ENCODE peak calls at places on chromosomes 4 and X, in ten cellular contexts. F is NT2/D1; R is cardiac fibroblast; O is naive thymus-derived CD4-positive, alpha-beta T cell; S is lower lobe of right lung; G is fibroblast of lung; J is thoracic aorta; N is epithelial cell of esophagus; Y is Peyer's patch; E is dorsolateral prefrontal cortex. Q is an unnamed sample.
A peak's percentile ranks its signal among the peaks of the same experiment; 100 is the strongest.

GRCh38 chr4:120763650-120764049 is 158.9 kb downstream of the PRDM5 start:
- DNase-seq in G (no peak), N (no peak), R (no peak), F (no peak), O (no peak), J (no peak), S (no peak), E (no peak), Y (no peak), Q (no peak)

GRCh38 chrX:20514358-20514757 is 247.6 kb upstream of the RPS6KA3 start:
- DNase-seq in O (no peak), R (peak; percentile 80), F (no peak), S (no peak), J (peak; percentile 2), G (peak; percentile 67), Y (no peak), E (no peak), N (peak; percentile 69), Q (peak; percentile 68)

GRCh38 chr4:100391913-100392312 is 125.9 kb downstream of the EMCN start:
- DNase-seq in G (peak; percentile 27), S (no peak), F (no peak), R (peak; percentile 67), E (no peak), Y (no peak), N (peak; percentile 43), O (no peak), J (no peak), Q (peak; percentile 62)

GRCh38 chr4:186201535-186202230 is 10.3 kb downstream of the CYP4V2 start:
- DNase-seq in S (no peak), R (peak; percentile 14), O (peak; percentile 56), E (no peak), F (no peak), N (peak; percentile 65), Y (peak; percentile 60), J (no peak), G (peak; percentile 26), Q (peak; percentile 57)

GRCh38 chr4:186240452-186240847 is 13.1 kb downstream of the KLKB1 start:
- DNase-seq in S (no peak), N (no peak), R (no peak), F (no peak), E (no peak), Y (no peak), O (no peak), J (no peak), G (no peak), Q (no peak)

GRCh38 chr4:144518181-144518895 is 127.6 kb upstream of the HHIP start:
- DNase-seq in O (no peak), E (no peak), G (peak; percentile 14), N (no peak), R (peak; percentile 9), J (no peak), F (no peak), Y (no peak), S (no peak), Q (peak; percentile 61)

GRCh38 chrX:133370719-133371275 is 44.5 kb downstream of the GPC4 start:
- DNase-seq in J (no peak), S (no peak), E (no peak), R (no peak), G (no peak), N (no peak), Y (no peak), F (no peak), O (no peak), Q (no peak)

GRCh38 chr4:19615086-19615689 is 636.5 kb upstream of the SLIT2 start:
- DNase-seq in E (no peak), N (no peak), O (no peak), Y (no peak), J (no peak), F (no peak), G (no peak), S (no peak), R (no peak), Q (no peak)

GRCh38 chrX:39946822-39947221 is 150.9 kb downstream of the BCOR start:
- DNase-seq in R (peak; percentile 68), N (peak; percentile 46), E (no peak), G (peak; percentile 44), J (no peak), S (no peak), F (no peak), O (no peak), Y (no peak), Q (peak; percentile 29)

GRCh38 chrX:118570209-118570608 is 74.6 kb downstream of the DOCK11 start:
- DNase-seq in G (no peak), F (no peak), Y (no peak), R (no peak), J (no peak), O (no peak), E (no peak), S (no peak), N (no peak), Q (no peak)

GRCh38 chrX:67094061-67094460 is 449.8 kb upstream of the AR start:
- DNase-seq in O (no peak), Y (no peak), F (peak; percentile 73), J (no peak), N (no peak), G (no peak), E (no peak), R (no peak), S (no peak), Q (no peak)

GRCh38 chrX:37746268-37746931 is 33.5 kb upstream of the CYBB start:
- DNase-seq in E (no peak), F (no peak), G (no peak), O (no peak), N (peak; percentile 18), J (no peak), S (no peak), Y (no peak), R (no peak), Q (no peak)

GRCh38 chrX:30309139-30309571 is at the start of gene NR0B1:
- DNase-seq in E (no peak), O (no peak), S (no peak), G (no peak), F (no peak), R (no peak), Y (no peak), J (no peak), N (no peak), Q (no peak)

DNA sequence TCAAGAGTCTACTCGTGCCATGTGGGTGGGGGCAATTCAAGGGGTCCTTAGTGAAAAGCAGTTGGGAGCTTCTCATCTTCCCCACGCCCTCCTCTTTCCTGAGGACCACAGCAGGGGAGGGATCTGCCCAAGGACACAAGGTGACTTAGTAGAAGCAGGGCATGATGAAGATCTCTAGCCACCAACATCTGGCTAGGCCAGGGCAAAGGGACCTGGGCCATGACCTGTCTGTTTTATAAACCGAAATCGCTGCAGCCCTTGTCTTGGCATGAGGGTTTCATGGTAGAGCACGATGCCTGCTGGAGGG is 5.1 kb downstream of the G6PD start:
- DNase-seq in O (no peak), Y (no peak), G (no peak), R (no peak), E (no peak), J (no peak), F (no peak), S (no peak), N (no peak), Q (no peak)
- H3K4me3 ChIP-seq in O (no peak overlapping the region), Y (no peak overlapping the region), G (no peak overlapping the region), R (no peak overlapping the region), E (no peak overlapping the region), J (peak overlapping the region; percentile 57), F (no peak overlapping the region), S (no peak overlapping the region), N (no peak overlapping the region), Q (no peak overlapping the region)

DNA sequence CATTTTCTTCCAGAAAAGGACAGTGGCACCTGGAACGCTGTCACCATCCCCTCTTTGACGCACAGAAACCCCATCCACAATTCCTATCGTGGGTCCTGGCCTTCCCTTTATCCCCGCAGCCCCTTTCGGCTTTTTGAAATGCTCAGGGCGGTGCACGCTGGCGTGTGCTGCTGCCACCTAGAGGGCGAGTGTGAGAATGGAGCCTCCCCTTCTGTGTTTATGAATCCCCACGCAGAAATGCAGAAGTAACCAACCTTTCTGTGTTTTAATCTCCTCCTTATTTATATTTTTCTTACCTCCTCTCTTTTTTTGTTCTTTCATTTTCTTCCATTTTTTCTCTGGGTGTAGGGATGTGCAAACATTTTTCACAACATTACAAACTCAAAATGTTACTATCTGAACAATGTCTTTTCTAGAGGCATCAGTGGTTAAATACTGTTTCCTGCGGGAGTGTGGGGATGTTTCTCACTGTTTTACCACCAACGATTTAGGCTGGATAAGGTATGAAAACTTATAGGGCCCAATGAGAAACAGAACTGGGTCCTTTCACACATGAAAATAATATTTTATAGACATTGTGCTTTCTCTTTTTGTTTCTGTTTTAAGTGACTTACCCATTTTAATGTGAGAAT is 50.0 kb downstream of the TMA16 start:
- DNase-seq in N (peak; percentile 58), G (peak; percentile 55), O (peak; percentile 42), E (peak; percentile 66), F (peak; percentile 27), J (no peak), S (peak; percentile 66), R (peak; percentile 66), Y (peak; percentile 64), Q (peak; percentile 63)
- H3K4me3 ChIP-seq in N (peak overlapping the region; percentile 9), G (peak overlapping the region; percentile 44), O (peak overlapping the region; percentile 46), E (peak overlapping the region; percentile 38), F (no peak overlapping the region), J (peak overlapping the region; percentile 69), S (peak overlapping the region; percentile 27), R (peak overlapping the region; percentile 28), Y (no peak overlapping the region), Q (peak overlapping the region; percentile 33)

DNA sequence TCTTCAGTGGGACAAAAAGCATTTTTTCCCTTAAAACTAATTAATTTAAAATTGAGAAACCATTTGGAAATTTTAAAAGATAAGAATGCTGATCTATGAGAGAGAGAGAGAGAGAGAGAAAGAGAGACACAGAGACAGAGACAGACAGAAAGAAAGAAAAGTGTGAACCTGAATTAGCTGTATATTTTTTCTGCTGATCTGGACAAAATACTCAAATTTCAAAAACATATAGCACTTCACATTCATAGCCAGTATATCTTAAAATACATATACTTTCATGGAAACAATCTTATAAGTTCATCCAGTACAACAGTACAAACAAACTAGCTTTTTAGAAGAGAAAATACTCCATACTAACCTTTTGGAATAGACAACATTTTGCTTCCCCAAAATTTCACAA is 18.4 kb downstream of the ENOX2 start:
- DNase-seq in E (no peak), J (no peak), Y (no peak), F (no peak), G (no peak), N (no peak), R (no peak), S (no peak), O (no peak), Q (no peak)
- H3K4me3 ChIP-seq in E (no peak overlapping the region), J (peak overlapping the region; percentile 54), Y (no peak overlapping the region), F (no peak overlapping the region), G (no peak overlapping the region), N (no peak overlapping the region), R (no peak overlapping the region), S (no peak overlapping the region), O (no peak overlapping the region), Q (no peak overlapping the region)

GRCh38 chrX:52576946-52577345 is 60.1 kb upstream of the XAGE1B start:
- DNase-seq in E (no peak), J (no peak), G (no peak), O (no peak), S (no peak), N (peak; percentile 52), R (no peak), F (no peak), Y (no peak), Q (no peak)
- H3K4me3 ChIP-seq in E (no peak overlapping the region), J (no peak overlapping the region), G (no peak overlapping the region), O (no peak overlapping the region), S (no peak overlapping the region), N (no peak overlapping the region), R (no peak overlapping the region), F (no peak overlapping the region), Y (no peak overlapping the region), Q (no peak overlapping the region)

GRCh38 chrX:48684134-48684533 is 535 bp downstream of the WAS start:
- DNase-seq in F (no peak), E (no peak), O (no peak), S (no peak), R (no peak), J (no peak), G (no peak), N (no peak), Y (no peak), Q (no peak)
- H3K4me3 ChIP-seq in F (no peak overlapping the region), E (no peak overlapping the region), O (peak overlapping the region; percentile 82), S (peak overlapping the region; percentile 46), R (no peak overlapping the region), J (peak overlapping the region; percentile 54), G (no peak overlapping the region), N (no peak overlapping the region), Y (peak overlapping the region; percentile 35), Q (no peak overlapping the region)

Q was measured in fibroblast of pulmonary artery.